ENCODE peak calls at places on chromosomes 6 and 20, in ten cellular contexts. One of them, this sample, is unnamed.
A peak's percentile ranks its signal among the peaks of the same experiment; 100 is the strongest.

GRCh38 chr20:29878281-29878741 is 1379.2 kb upstream of the DEFB115 start:
- DNase-seq in uterus: no peak
- DNase-seq in activated gamma-delta T cell treated with anti-CD3 and anti-CD28 coated beads, Interleukin-2, amount 50 U/mL, for 16 hours: no peak
- DNase-seq in activated naive CD8-positive, alpha-beta T cell treated with anti-CD3 and anti-CD28 coated beads, Interleukin-2, amount 10 ng/mL, durations not matched to agents 7 days and 5 days: no peak
- DNase-seq in T-helper 1 cell: no peak
- DNase-seq in activated CD8-positive, alpha-beta memory T cell treated with anti-CD3 and anti-CD28 coated beads for 4 hours: no peak
- DNase-seq in stimulated activated CD8-positive, alpha-beta memory T cell treated with anti-CD3 and anti-CD28 coated beads, Interleukin-15, amount 100 ng/mL, for 24 hours: no peak
- DNase-seq in nucleus accumbens: no peak
- DNase-seq in CD4-positive, CD25-positive, alpha-beta regulatory T cell: no peak
- DNase-seq in tibial artery: no peak
- DNase-seq in this sample: no peak

GRCh38 chr20:44104807-44105517 is 82.0 kb downstream of the JPH2 start:
- DNase-seq in stimulated activated CD8-positive, alpha-beta memory T cell treated with anti-CD3 and anti-CD28 coated beads, Interleukin-15, amount 100 ng/mL, for 24 hours: no peak
- DNase-seq in nucleus accumbens: no peak
- DNase-seq in T-helper 1 cell: no peak
- DNase-seq in activated CD8-positive, alpha-beta memory T cell treated with anti-CD3 and anti-CD28 coated beads for 4 hours: no peak
- DNase-seq in activated naive CD8-positive, alpha-beta T cell treated with anti-CD3 and anti-CD28 coated beads, Interleukin-2, amount 10 ng/mL, durations not matched to agents 7 days and 5 days: no peak
- DNase-seq in uterus: no peak
- DNase-seq in tibial artery: no peak
- DNase-seq in CD4-positive, CD25-positive, alpha-beta regulatory T cell: no peak
- DNase-seq in activated gamma-delta T cell treated with anti-CD3 and anti-CD28 coated beads, Interleukin-2, amount 50 U/mL, for 16 hours: no peak
- DNase-seq in this sample: no peak

GRCh38 chr20:31666258-31667042 is 28.7 kb downstream of the COX4I2 start:
- DNase-seq in stimulated activated CD8-positive, alpha-beta memory T cell treated with anti-CD3 and anti-CD28 coated beads, Interleukin-15, amount 100 ng/mL, for 24 hours: no peak
- DNase-seq in activated naive CD8-positive, alpha-beta T cell treated with anti-CD3 and anti-CD28 coated beads, Interleukin-2, amount 10 ng/mL, durations not matched to agents 7 days and 5 days: peak; percentile 62
- DNase-seq in T-helper 1 cell: no peak
- DNase-seq in uterus: no peak
- DNase-seq in activated gamma-delta T cell treated with anti-CD3 and anti-CD28 coated beads, Interleukin-2, amount 50 U/mL, for 16 hours: no peak
- DNase-seq in tibial artery: peak; percentile 82
- DNase-seq in nucleus accumbens: peak; percentile 31
- DNase-seq in activated CD8-positive, alpha-beta memory T cell treated with anti-CD3 and anti-CD28 coated beads for 4 hours: no peak
- DNase-seq in CD4-positive, CD25-positive, alpha-beta regulatory T cell: peak; percentile 83
- DNase-seq in this sample: no peak

GRCh38 chr6:49205526-49205925 is 257.5 kb downstream of the MMUT start:
- DNase-seq in CD4-positive, CD25-positive, alpha-beta regulatory T cell: no peak
- DNase-seq in activated CD8-positive, alpha-beta memory T cell treated with anti-CD3 and anti-CD28 coated beads for 4 hours: no peak
- DNase-seq in nucleus accumbens: no peak
- DNase-seq in activated gamma-delta T cell treated with anti-CD3 and anti-CD28 coated beads, Interleukin-2, amount 50 U/mL, for 16 hours: no peak
- DNase-seq in T-helper 1 cell: no peak
- DNase-seq in uterus: no peak
- DNase-seq in activated naive CD8-positive, alpha-beta T cell treated with anti-CD3 and anti-CD28 coated beads, Interleukin-2, amount 10 ng/mL, durations not matched to agents 7 days and 5 days: no peak
- DNase-seq in tibial artery: no peak
- DNase-seq in stimulated activated CD8-positive, alpha-beta memory T cell treated with anti-CD3 and anti-CD28 coated beads, Interleukin-15, amount 100 ng/mL, for 24 hours: no peak
- DNase-seq in this sample: no peak

GRCh38 chr6:31498748-31499147 is 803 bp downstream of the MICB start:
- DNase-seq in tibial artery: peak; percentile 51
- DNase-seq in CD4-positive, CD25-positive, alpha-beta regulatory T cell: no peak
- DNase-seq in T-helper 1 cell: no peak
- DNase-seq in nucleus accumbens: no peak
- DNase-seq in activated gamma-delta T cell treated with anti-CD3 and anti-CD28 coated beads, Interleukin-2, amount 50 U/mL, for 16 hours: no peak
- DNase-seq in stimulated activated CD8-positive, alpha-beta memory T cell treated with anti-CD3 and anti-CD28 coated beads, Interleukin-15, amount 100 ng/mL, for 24 hours: no peak
- DNase-seq in activated naive CD8-positive, alpha-beta T cell treated with anti-CD3 and anti-CD28 coated beads, Interleukin-2, amount 10 ng/mL, durations not matched to agents 7 days and 5 days: no peak
- DNase-seq in activated CD8-positive, alpha-beta memory T cell treated with anti-CD3 and anti-CD28 coated beads for 4 hours: no peak
- DNase-seq in uterus: no peak
- DNase-seq in this sample: no peak

GRCh38 chr20:62651285-62652021 is 9.2 kb downstream of the SLCO4A1 start:
- DNase-seq in uterus: peak; percentile 70
- DNase-seq in activated CD8-positive, alpha-beta memory T cell treated with anti-CD3 and anti-CD28 coated beads for 4 hours: peak; percentile 58
- DNase-seq in stimulated activated CD8-positive, alpha-beta memory T cell treated with anti-CD3 and anti-CD28 coated beads, Interleukin-15, amount 100 ng/mL, for 24 hours: peak; percentile 33
- DNase-seq in tibial artery: peak; percentile 81
- DNase-seq in CD4-positive, CD25-positive, alpha-beta regulatory T cell: peak; percentile 91
- DNase-seq in activated gamma-delta T cell treated with anti-CD3 and anti-CD28 coated beads, Interleukin-2, amount 50 U/mL, for 16 hours: peak; percentile 72
- DNase-seq in T-helper 1 cell: peak; percentile 81
- DNase-seq in activated naive CD8-positive, alpha-beta T cell treated with anti-CD3 and anti-CD28 coated beads, Interleukin-2, amount 10 ng/mL, durations not matched to agents 7 days and 5 days: peak; percentile 81
- DNase-seq in nucleus accumbens: no peak
- DNase-seq in this sample: peak; percentile 68

GRCh38 chr6:158384671-158385110 is 72.4 kb downstream of the TULP4 start:
- DNase-seq in nucleus accumbens: no peak
- DNase-seq in stimulated activated CD8-positive, alpha-beta memory T cell treated with anti-CD3 and anti-CD28 coated beads, Interleukin-15, amount 100 ng/mL, for 24 hours: no peak
- DNase-seq in T-helper 1 cell: no peak
- DNase-seq in tibial artery: no peak
- DNase-seq in CD4-positive, CD25-positive, alpha-beta regulatory T cell: no peak
- DNase-seq in activated naive CD8-positive, alpha-beta T cell treated with anti-CD3 and anti-CD28 coated beads, Interleukin-2, amount 10 ng/mL, durations not matched to agents 7 days and 5 days: no peak
- DNase-seq in uterus: no peak
- DNase-seq in activated CD8-positive, alpha-beta memory T cell treated with anti-CD3 and anti-CD28 coated beads for 4 hours: no peak
- DNase-seq in activated gamma-delta T cell treated with anti-CD3 and anti-CD28 coated beads, Interleukin-2, amount 50 U/mL, for 16 hours: no peak
- DNase-seq in this sample: no peak

GRCh38 chr6:34570066-34570833 is 14.1 kb upstream of the SPDEF start:
- DNase-seq in tibial artery: no peak
- DNase-seq in activated CD8-positive, alpha-beta memory T cell treated with anti-CD3 and anti-CD28 coated beads for 4 hours: no peak
- DNase-seq in T-helper 1 cell: no peak
- DNase-seq in uterus: no peak
- DNase-seq in activated gamma-delta T cell treated with anti-CD3 and anti-CD28 coated beads, Interleukin-2, amount 50 U/mL, for 16 hours: no peak
- DNase-seq in nucleus accumbens: no peak
- DNase-seq in CD4-positive, CD25-positive, alpha-beta regulatory T cell: no peak
- DNase-seq in stimulated activated CD8-positive, alpha-beta memory T cell treated with anti-CD3 and anti-CD28 coated beads, Interleukin-15, amount 100 ng/mL, for 24 hours: no peak
- DNase-seq in activated naive CD8-positive, alpha-beta T cell treated with anti-CD3 and anti-CD28 coated beads, Interleukin-2, amount 10 ng/mL, durations not matched to agents 7 days and 5 days: no peak
- DNase-seq in this sample: no peak

GRCh38 chr6:26056583-26057350 is 30.5 kb upstream of the HFE start:
- DNase-seq in nucleus accumbens: no peak
- DNase-seq in activated CD8-positive, alpha-beta memory T cell treated with anti-CD3 and anti-CD28 coated beads for 4 hours: no peak
- DNase-seq in activated naive CD8-positive, alpha-beta T cell treated with anti-CD3 and anti-CD28 coated beads, Interleukin-2, amount 10 ng/mL, durations not matched to agents 7 days and 5 days: no peak
- DNase-seq in uterus: peak; percentile 52
- DNase-seq in stimulated activated CD8-positive, alpha-beta memory T cell treated with anti-CD3 and anti-CD28 coated beads, Interleukin-15, amount 100 ng/mL, for 24 hours: no peak
- DNase-seq in CD4-positive, CD25-positive, alpha-beta regulatory T cell: peak; percentile 72
- DNase-seq in T-helper 1 cell: no peak
- DNase-seq in tibial artery: no peak
- DNase-seq in activated gamma-delta T cell treated with anti-CD3 and anti-CD28 coated beads, Interleukin-2, amount 50 U/mL, for 16 hours: no peak
- DNase-seq in this sample: no peak

GRCh38 chr20:34179636-34180360 is 61.4 kb upstream of the ASIP start:
- DNase-seq in activated naive CD8-positive, alpha-beta T cell treated with anti-CD3 and anti-CD28 coated beads, Interleukin-2, amount 10 ng/mL, durations not matched to agents 7 days and 5 days: no peak
- DNase-seq in tibial artery: no peak
- DNase-seq in T-helper 1 cell: no peak
- DNase-seq in activated gamma-delta T cell treated with anti-CD3 and anti-CD28 coated beads, Interleukin-2, amount 50 U/mL, for 16 hours: no peak
- DNase-seq in activated CD8-positive, alpha-beta memory T cell treated with anti-CD3 and anti-CD28 coated beads for 4 hours: no peak
- DNase-seq in uterus: no peak
- DNase-seq in stimulated activated CD8-positive, alpha-beta memory T cell treated with anti-CD3 and anti-CD28 coated beads, Interleukin-15, amount 100 ng/mL, for 24 hours: no peak
- DNase-seq in nucleus accumbens: no peak
- DNase-seq in CD4-positive, CD25-positive, alpha-beta regulatory T cell: no peak
- DNase-seq in this sample: no peak

This sample was measured in stimulated activated CD4-positive, alpha-beta T cell treated with anti-CD3 and anti-CD28 coated beads, Interleukin-12 subunit alpha, Interleukin-12 subunit beta, amount 100 ng/mL, for 48 hours.